ENCODE peak calls at places on chromosomes 16 and 17, in seven cellular contexts. One of them, this sample, is unnamed.

GRCh38 chr17:29412780-29413565 is 22.8 kb downstream of the TAOK1 start:
- DNase-seq in NCI-H1436: no peak
- DNase-seq in NCI-H1048: no peak
- DNase-seq in transverse colon: no peak
- DNase-seq in ovary: no peak
- DNase-seq in NCI-H1105: no peak
- DNase-seq in T1000: no peak
- DNase-seq in this sample: peak

GRCh38 chr17:56912105-56912999 is 1.5 kb downstream of the TRIM25 start:
- DNase-seq in NCI-H1436: no peak
- DNase-seq in NCI-H1048: no peak
- DNase-seq in transverse colon: peak
- DNase-seq in ovary: peak
- DNase-seq in NCI-H1105: no peak
- DNase-seq in T1000: peak
- DNase-seq in this sample: no peak

GRCh38 chr17:17774009-17774881 is 62.5 kb downstream of the SREBF1 start:
- DNase-seq in NCI-H1436: no peak
- DNase-seq in NCI-H1048: no peak
- DNase-seq in transverse colon: peak
- DNase-seq in ovary: no peak
- DNase-seq in NCI-H1105: no peak
- DNase-seq in T1000: no peak
- DNase-seq in this sample: no peak

GRCh38 chr17:4604111-4604644 is 19.8 kb downstream of the SMTNL2 start:
- DNase-seq in NCI-H1436: peak
- DNase-seq in NCI-H1048: no peak
- DNase-seq in transverse colon: no peak
- DNase-seq in ovary: peak
- DNase-seq in NCI-H1105: peak
- DNase-seq in T1000: no peak
- DNase-seq in this sample: no peak

GRCh38 chr16:58048494-58048893 is 22.9 kb downstream of the MMP15 start:
- DNase-seq in NCI-H1436: no peak
- DNase-seq in NCI-H1048: no peak
- DNase-seq in transverse colon: no peak
- DNase-seq in ovary: no peak
- DNase-seq in NCI-H1105: no peak
- DNase-seq in T1000: no peak
- DNase-seq in this sample: no peak

GRCh38 chr17:13413001-13413400 is 188.7 kb downstream of the HS3ST3A1 start:
- DNase-seq in NCI-H1436: no peak
- DNase-seq in NCI-H1048: no peak
- DNase-seq in transverse colon: no peak
- DNase-seq in ovary: no peak
- DNase-seq in NCI-H1105: no peak
- DNase-seq in T1000: no peak
- DNase-seq in this sample: no peak

GRCh38 chr16:66419527-66419926 is 7.6 kb upstream of the BEAN1 start:
- DNase-seq in NCI-H1436: no peak
- DNase-seq in NCI-H1048: no peak
- DNase-seq in transverse colon: no peak
- DNase-seq in ovary: no peak
- DNase-seq in NCI-H1105: no peak
- DNase-seq in T1000: no peak
- DNase-seq in this sample: no peak

GRCh38 chr16:54540525-54541180 is 254.1 kb upstream of the IRX3 start:
- DNase-seq in NCI-H1436: no peak
- DNase-seq in NCI-H1048: no peak
- DNase-seq in transverse colon: peak
- DNase-seq in ovary: no peak
- DNase-seq in NCI-H1105: no peak
- DNase-seq in T1000: no peak
- DNase-seq in this sample: no peak

GRCh38 chr17:48724241-48725004 is 1.4 kb downstream of the PRAC2 start:
- DNase-seq in NCI-H1436: peak
- DNase-seq in NCI-H1048: no peak
- DNase-seq in transverse colon: peak
- DNase-seq in ovary: peak
- DNase-seq in NCI-H1105: peak
- DNase-seq in T1000: no peak
- DNase-seq in this sample: no peak

GRCh38 chr16:1688807-1689560 is 10.9 kb downstream of the JPT2 start:
- DNase-seq in NCI-H1436: no peak
- DNase-seq in NCI-H1048: no peak
- DNase-seq in transverse colon: no peak
- DNase-seq in ovary: no peak
- DNase-seq in NCI-H1105: no peak
- DNase-seq in T1000: peak
- DNase-seq in this sample: no peak

GRCh38 chr17:4375039-4375748 is 8.7 kb upstream of the UBE2G1 start:
- DNase-seq in NCI-H1436: no peak
- DNase-seq in NCI-H1048: no peak
- DNase-seq in transverse colon: peak
- DNase-seq in ovary: no peak
- DNase-seq in NCI-H1105: no peak
- DNase-seq in T1000: no peak
- DNase-seq in this sample: no peak

GRCh38 chr17:11366451-11366850 is 125.4 kb downstream of the SHISA6 start:
- DNase-seq in NCI-H1436: no peak
- DNase-seq in NCI-H1048: no peak
- DNase-seq in transverse colon: no peak
- DNase-seq in ovary: no peak
- DNase-seq in NCI-H1105: no peak
- DNase-seq in T1000: no peak
- DNase-seq in this sample: no peak

GRCh38 chr16:53035176-53035942 is 17.3 kb downstream of the CHD9NB start:
- DNase-seq in NCI-H1436: no peak
- DNase-seq in NCI-H1048: no peak
- DNase-seq in transverse colon: no peak
- DNase-seq in ovary: no peak
- DNase-seq in NCI-H1105: no peak
- DNase-seq in T1000: no peak
- DNase-seq in this sample: no peak

GRCh38 chr17:51869387-51869786 is 289.1 kb downstream of the CA10 start:
- DNase-seq in NCI-H1436: no peak
- DNase-seq in NCI-H1048: peak
- DNase-seq in transverse colon: no peak
- DNase-seq in ovary: no peak
- DNase-seq in NCI-H1105: no peak
- DNase-seq in T1000: no peak
- DNase-seq in this sample: no peak

GRCh38 chr16:66205287-66206167 is 161.0 kb upstream of the CDH5 start:
- DNase-seq in NCI-H1436: no peak
- DNase-seq in NCI-H1048: no peak
- DNase-seq in transverse colon: no peak
- DNase-seq in ovary: no peak
- DNase-seq in NCI-H1105: no peak
- DNase-seq in T1000: no peak
- DNase-seq in this sample: no peak

GRCh38 chr16:53852678-53853077 is 148.7 kb downstream of the FTO start:
- DNase-seq in NCI-H1436: no peak
- DNase-seq in NCI-H1048: no peak
- DNase-seq in transverse colon: no peak
- DNase-seq in ovary: no peak
- DNase-seq in NCI-H1105: no peak
- DNase-seq in T1000: no peak
- DNase-seq in this sample: no peak

GRCh38 chr16:58661199-58661830 is 23.3 kb downstream of the SLC38A7 start:
- DNase-seq in NCI-H1436: peak
- DNase-seq in NCI-H1048: no peak
- DNase-seq in transverse colon: peak
- DNase-seq in ovary: no peak
- DNase-seq in NCI-H1105: peak
- DNase-seq in T1000: peak
- DNase-seq in this sample: peak

GRCh38 chr16:89201467-89202377 is 1.4 kb upstream of the SLC22A31 start:
- DNase-seq in NCI-H1436: peak
- DNase-seq in NCI-H1048: peak
- DNase-seq in transverse colon: peak
- DNase-seq in ovary: peak
- DNase-seq in NCI-H1105: peak
- DNase-seq in T1000: peak
- DNase-seq in this sample: no peak

GRCh38 chr16:2739555-2740435 is 12.6 kb upstream of the SRRM2 start:
- DNase-seq in NCI-H1436: no peak
- DNase-seq in NCI-H1048: no peak
- DNase-seq in transverse colon: no peak
- DNase-seq in ovary: no peak
- DNase-seq in NCI-H1105: no peak
- DNase-seq in T1000: no peak
- DNase-seq in this sample: no peak